ENCODE peak calls at places on chromosomes 12 and 14, in four cellular contexts. One of them, this sample, is unnamed.

GRCh38 chr12:59972941-59973340 is 377.1 kb downstream of the SLC16A7 start:
- DNase-seq in right cardiac atrium: no peak
- DNase-seq in CD8-positive, alpha-beta T cell: no peak
- DNase-seq in choroid plexus epithelial cell: peak
- DNase-seq in this sample: peak

GRCh38 chr12:124640096-124640495 is 72.7 kb upstream of the NCOR2 start:
- DNase-seq in choroid plexus epithelial cell: no peak
- DNase-seq in CD8-positive, alpha-beta T cell: no peak
- DNase-seq in right cardiac atrium: peak
- DNase-seq in this sample: no peak

GRCh38 chr12:131088701-131089525 is 135.2 kb downstream of the ADGRD1 start:
- DNase-seq in CD8-positive, alpha-beta T cell: no peak
- DNase-seq in right cardiac atrium: no peak
- DNase-seq in choroid plexus epithelial cell: no peak
- DNase-seq in this sample: peak

GRCh38 chr14:94542111-94542810 is 19.0 kb upstream of the SERPINA4 start:
- DNase-seq in choroid plexus epithelial cell: peak
- DNase-seq in CD8-positive, alpha-beta T cell: no peak
- DNase-seq in right cardiac atrium: no peak
- DNase-seq in this sample: no peak

GRCh38 chr12:66751432-66752113 is 72.7 kb upstream of the GRIP1 start:
- DNase-seq in right cardiac atrium: no peak
- DNase-seq in CD8-positive, alpha-beta T cell: no peak
- DNase-seq in choroid plexus epithelial cell: no peak
- DNase-seq in this sample: no peak

GRCh38 chr12:101829639-101830390 is 944 bp downstream of the GNPTAB start:
- DNase-seq in CD8-positive, alpha-beta T cell: no peak
- DNase-seq in right cardiac atrium: no peak
- DNase-seq in choroid plexus epithelial cell: peak
- DNase-seq in this sample: no peak

GRCh38 chr14:45658226-45658916 is 405.4 kb upstream of the MIS18BP1 start:
- DNase-seq in right cardiac atrium: no peak
- DNase-seq in CD8-positive, alpha-beta T cell: no peak
- DNase-seq in choroid plexus epithelial cell: no peak
- DNase-seq in this sample: no peak

GRCh38 chr14:80973918-80974317 is 18.5 kb downstream of the TSHR start:
- DNase-seq in CD8-positive, alpha-beta T cell: no peak
- DNase-seq in right cardiac atrium: no peak
- DNase-seq in choroid plexus epithelial cell: no peak
- DNase-seq in this sample: no peak

GRCh38 chr12:80101126-80101525 is 1.8 kb downstream of the OTOGL start:
- DNase-seq in choroid plexus epithelial cell: peak
- DNase-seq in right cardiac atrium: no peak
- DNase-seq in CD8-positive, alpha-beta T cell: no peak
- DNase-seq in this sample: no peak

GRCh38 chr12:69415471-69416275 is 54.5 kb upstream of the FRS2 start:
- DNase-seq in right cardiac atrium: peak
- DNase-seq in CD8-positive, alpha-beta T cell: no peak
- DNase-seq in choroid plexus epithelial cell: peak
- DNase-seq in this sample: peak

GRCh38 chr12:90028620-90029051 is 320.0 kb upstream of the ATP2B1 start:
- DNase-seq in CD8-positive, alpha-beta T cell: no peak
- DNase-seq in right cardiac atrium: no peak
- DNase-seq in choroid plexus epithelial cell: peak
- DNase-seq in this sample: no peak

GRCh38 chr14:51428981-51429380 is 188.9 kb downstream of the TMX1 start:
- DNase-seq in right cardiac atrium: no peak
- DNase-seq in CD8-positive, alpha-beta T cell: no peak
- DNase-seq in choroid plexus epithelial cell: no peak
- DNase-seq in this sample: no peak

GRCh38 chr12:112112423-112113132 is 4.0 kb upstream of the NAA25 start:
- DNase-seq in choroid plexus epithelial cell: no peak
- DNase-seq in CD8-positive, alpha-beta T cell: no peak
- DNase-seq in right cardiac atrium: no peak
- DNase-seq in this sample: no peak

GRCh38 chr12:46265734-46266133 is 3.1 kb downstream of the SLC38A1 start:
- DNase-seq in right cardiac atrium: no peak
- DNase-seq in choroid plexus epithelial cell: no peak
- DNase-seq in CD8-positive, alpha-beta T cell: no peak
- DNase-seq in this sample: no peak

GRCh38 chr12:1575799-1576401 is 18.5 kb downstream of the FBXL14 start:
- DNase-seq in CD8-positive, alpha-beta T cell: no peak
- DNase-seq in choroid plexus epithelial cell: peak
- DNase-seq in right cardiac atrium: no peak
- DNase-seq in this sample: no peak

GRCh38 chr14:106564058-106564643 is 1037.8 kb downstream of the TMEM121 start:
- DNase-seq in choroid plexus epithelial cell: no peak
- DNase-seq in CD8-positive, alpha-beta T cell: peak
- DNase-seq in right cardiac atrium: no peak
- DNase-seq in this sample: peak

GRCh38 chr12:26845057-26845666 is 12.2 kb upstream of the ITPR2 start:
- DNase-seq in right cardiac atrium: peak
- DNase-seq in CD8-positive, alpha-beta T cell: peak
- DNase-seq in choroid plexus epithelial cell: peak
- DNase-seq in this sample: peak

GRCh38 chr12:3015356-3015755 is 56.2 kb downstream of the TEAD4 start:
- DNase-seq in choroid plexus epithelial cell: no peak
- DNase-seq in CD8-positive, alpha-beta T cell: no peak
- DNase-seq in right cardiac atrium: peak
- DNase-seq in this sample: no peak

GRCh38 chr14:58426819-58427288 is 477 bp downstream of the TIMM9 start:
- DNase-seq in choroid plexus epithelial cell: peak
- DNase-seq in CD8-positive, alpha-beta T cell: peak
- DNase-seq in right cardiac atrium: peak
- DNase-seq in this sample: peak

GRCh38 chr12:53221203-53222076 is 10.6 kb downstream of the RARG start:
- DNase-seq in choroid plexus epithelial cell: peak
- DNase-seq in right cardiac atrium: peak
- DNase-seq in CD8-positive, alpha-beta T cell: peak
- DNase-seq in this sample: peak

GRCh38 chr12:57165741-57166140 is 18.3 kb upstream of the LRP1-AS start:
- DNase-seq in choroid plexus epithelial cell: no peak
- DNase-seq in right cardiac atrium: peak
- DNase-seq in CD8-positive, alpha-beta T cell: no peak
- DNase-seq in this sample: no peak

GRCh38 chr12:3107071-3107583 is 29.9 kb downstream of the TSPAN9 start:
- DNase-seq in CD8-positive, alpha-beta T cell: no peak
- DNase-seq in right cardiac atrium: no peak
- DNase-seq in choroid plexus epithelial cell: peak
- DNase-seq in this sample: no peak

GRCh38 chr12:132474237-132474741 is 15.7 kb upstream of the FBRSL1 start:
- DNase-seq in CD8-positive, alpha-beta T cell: no peak
- DNase-seq in right cardiac atrium: peak
- DNase-seq in choroid plexus epithelial cell: no peak
- DNase-seq in this sample: no peak

GRCh38 chr12:171743-172705 is 41.9 kb downstream of the SLC6A12 start:
- DNase-seq in CD8-positive, alpha-beta T cell: no peak
- DNase-seq in right cardiac atrium: no peak
- DNase-seq in choroid plexus epithelial cell: no peak
- DNase-seq in this sample: no peak
- H3K4me3 ChIP-seq in CD8-positive, alpha-beta T cell: no peak
- H3K4me3 ChIP-seq in right cardiac atrium: no peak
- H3K4me3 ChIP-seq in choroid plexus epithelial cell: no peak
- H3K4me3 ChIP-seq in this sample: no peak

GRCh38 chr14:20686386-20687143 is 2.0 kb upstream of the ANG start:
- DNase-seq in CD8-positive, alpha-beta T cell: no peak
- DNase-seq in choroid plexus epithelial cell: no peak
- DNase-seq in right cardiac atrium: no peak
- DNase-seq in this sample: peak
- H3K4me3 ChIP-seq in CD8-positive, alpha-beta T cell: no peak
- H3K4me3 ChIP-seq in choroid plexus epithelial cell: no peak
- H3K4me3 ChIP-seq in right cardiac atrium: peak
- H3K4me3 ChIP-seq in this sample: peak

DNA sequence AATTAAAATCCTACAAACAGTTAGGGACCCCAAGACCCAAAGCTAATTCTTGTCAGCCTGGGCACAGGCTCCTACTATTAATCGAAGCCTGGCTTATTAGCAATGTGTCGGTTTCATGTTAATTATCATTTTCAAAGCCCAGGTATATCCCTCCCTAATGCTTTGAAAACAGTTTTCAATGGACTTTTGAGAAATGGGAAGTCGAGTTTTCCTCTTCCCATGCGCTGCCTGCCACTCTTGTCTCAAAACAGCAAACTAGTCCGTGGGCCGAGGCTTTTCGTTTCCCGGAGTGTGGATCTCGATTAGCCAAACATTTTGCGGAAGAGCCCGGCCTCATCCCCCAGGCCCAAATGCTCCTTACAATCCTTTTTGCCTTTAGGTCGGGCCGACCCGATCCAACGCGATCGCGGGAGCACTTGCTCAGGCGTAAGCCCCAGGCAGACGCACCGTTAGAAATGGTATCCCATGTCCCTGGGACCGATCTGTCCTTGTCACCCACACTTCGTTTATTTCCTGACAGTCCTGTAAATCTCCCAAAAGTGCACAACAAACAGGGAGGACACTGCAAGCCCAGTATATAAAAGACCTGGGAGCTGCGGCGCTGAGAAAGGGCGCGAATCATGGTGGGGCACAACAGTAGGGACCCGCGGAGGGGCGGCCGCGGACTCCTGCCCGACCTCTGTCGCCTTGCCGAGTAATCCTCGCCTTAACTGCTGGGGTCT is 1.5 kb downstream of the SIX6 start:
- DNase-seq in right cardiac atrium: no peak
- DNase-seq in choroid plexus epithelial cell: no peak
- DNase-seq in CD8-positive, alpha-beta T cell: no peak
- DNase-seq in this sample: no peak
- H3K4me3 ChIP-seq in right cardiac atrium: peak
- H3K4me3 ChIP-seq in choroid plexus epithelial cell: no peak
- H3K4me3 ChIP-seq in CD8-positive, alpha-beta T cell: no peak
- H3K4me3 ChIP-seq in this sample: no peak

GRCh38 chr14:89025581-89026236 is 201.3 kb downstream of the TTC8 start:
- DNase-seq in right cardiac atrium: no peak
- DNase-seq in CD8-positive, alpha-beta T cell: no peak
- DNase-seq in choroid plexus epithelial cell: no peak
- DNase-seq in this sample: no peak
- H3K4me3 ChIP-seq in right cardiac atrium: no peak
- H3K4me3 ChIP-seq in CD8-positive, alpha-beta T cell: no peak
- H3K4me3 ChIP-seq in choroid plexus epithelial cell: no peak
- H3K4me3 ChIP-seq in this sample: no peak

DNA sequence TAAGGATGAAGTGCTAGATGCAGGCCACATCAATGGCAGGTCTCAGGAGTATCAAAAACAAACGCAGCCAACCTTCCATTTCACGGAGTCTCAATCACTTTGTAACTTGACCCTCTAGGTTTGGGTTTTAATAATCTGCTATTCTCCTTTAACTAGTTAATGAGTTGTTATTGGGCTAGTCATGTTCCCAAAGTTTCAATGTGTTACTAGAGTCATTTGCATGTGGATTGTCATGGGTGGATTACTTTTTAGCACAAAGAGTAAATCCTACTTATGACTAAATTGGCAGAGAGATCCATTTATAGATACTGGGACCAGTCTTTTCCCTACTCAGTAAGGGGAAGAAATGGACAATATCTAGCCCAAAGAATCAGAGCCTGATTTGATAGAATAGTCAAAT is 151.0 kb downstream of the BCAT1 start:
- DNase-seq in CD8-positive, alpha-beta T cell: no peak
- DNase-seq in right cardiac atrium: no peak
- DNase-seq in choroid plexus epithelial cell: no peak
- DNase-seq in this sample: no peak
- H3K4me3 ChIP-seq in CD8-positive, alpha-beta T cell: no peak
- H3K4me3 ChIP-seq in right cardiac atrium: no peak
- H3K4me3 ChIP-seq in choroid plexus epithelial cell: no peak
- H3K4me3 ChIP-seq in this sample: no peak

DNA sequence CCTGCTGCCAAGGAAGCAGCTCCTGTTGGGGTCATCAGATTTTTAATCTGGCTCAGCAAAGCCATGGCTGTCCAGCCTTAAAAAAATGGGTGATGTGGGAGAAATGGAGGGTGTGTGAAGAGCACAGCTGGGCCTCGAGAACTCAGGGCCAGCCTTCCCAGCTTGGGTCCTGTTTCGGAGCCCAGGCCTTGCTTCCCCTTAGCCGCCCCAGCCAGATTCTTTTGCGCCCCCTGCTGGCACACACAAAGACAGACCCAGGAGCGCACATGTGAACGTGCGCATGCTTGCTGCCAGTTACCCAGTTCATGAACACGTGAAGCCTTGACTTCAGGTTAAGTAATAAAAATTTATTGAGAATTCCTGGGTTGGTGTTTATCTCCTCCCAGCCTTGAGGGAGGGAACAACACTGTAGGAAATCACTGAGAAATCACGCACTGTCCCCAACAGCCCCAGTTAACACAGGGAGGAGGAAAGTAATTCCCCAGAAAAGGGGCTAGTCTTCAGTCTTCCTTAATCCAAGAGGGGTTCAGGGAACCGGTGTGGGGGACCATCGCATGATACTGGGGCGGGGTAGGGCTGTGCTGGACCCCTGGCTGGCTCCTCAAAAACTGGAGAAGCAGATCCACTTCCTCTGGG is 5.3 kb downstream of the PHB2 start:
- DNase-seq in right cardiac atrium: peak
- DNase-seq in choroid plexus epithelial cell: peak
- DNase-seq in CD8-positive, alpha-beta T cell: peak
- DNase-seq in this sample: peak
- H3K4me3 ChIP-seq in right cardiac atrium: no peak
- H3K4me3 ChIP-seq in choroid plexus epithelial cell: no peak
- H3K4me3 ChIP-seq in CD8-positive, alpha-beta T cell: no peak
- H3K4me3 ChIP-seq in this sample: peak

GRCh38 chr12:119693006-119693405 is 25.1 kb downstream of the PRKAB1 start:
- DNase-seq in right cardiac atrium: no peak
- DNase-seq in CD8-positive, alpha-beta T cell: no peak
- DNase-seq in choroid plexus epithelial cell: no peak
- DNase-seq in this sample: no peak

GRCh38 chr12:119692410-119692809 is 24.5 kb downstream of the PRKAB1 start:
- DNase-seq in right cardiac atrium: no peak
- DNase-seq in CD8-positive, alpha-beta T cell: no peak
- DNase-seq in choroid plexus epithelial cell: no peak
- DNase-seq in this sample: no peak

GRCh38 chr12:119693511-119693910 is 25.6 kb downstream of the PRKAB1 start:
- DNase-seq in choroid plexus epithelial cell: no peak
- DNase-seq in CD8-positive, alpha-beta T cell: no peak
- DNase-seq in right cardiac atrium: no peak
- DNase-seq in this sample: no peak

GRCh38 chr12:119689935-119690500 is 22.1 kb downstream of the PRKAB1 start:
- DNase-seq in right cardiac atrium: no peak
- DNase-seq in choroid plexus epithelial cell: no peak
- DNase-seq in CD8-positive, alpha-beta T cell: no peak
- DNase-seq in this sample: no peak

GRCh38 chr12:119691202-119691846 is 23.4 kb downstream of the PRKAB1 start:
- DNase-seq in right cardiac atrium: no peak
- DNase-seq in CD8-positive, alpha-beta T cell: no peak
- DNase-seq in choroid plexus epithelial cell: no peak
- DNase-seq in this sample: no peak
- H3K4me3 ChIP-seq in right cardiac atrium: no peak
- H3K4me3 ChIP-seq in CD8-positive, alpha-beta T cell: no peak
- H3K4me3 ChIP-seq in choroid plexus epithelial cell: no peak
- H3K4me3 ChIP-seq in this sample: no peak

GRCh38 chr14:75254901-75255300 is 23.7 kb upstream of the FOS start:
- DNase-seq in choroid plexus epithelial cell: no peak
- DNase-seq in right cardiac atrium: no peak
- DNase-seq in CD8-positive, alpha-beta T cell: no peak
- DNase-seq in this sample: no peak
- H3K4me3 ChIP-seq in choroid plexus epithelial cell: no peak
- H3K4me3 ChIP-seq in right cardiac atrium: no peak
- H3K4me3 ChIP-seq in CD8-positive, alpha-beta T cell: no peak
- H3K4me3 ChIP-seq in this sample: no peak

GRCh38 chr14:24187538-24187915 is 1.1 kb downstream of the IPO4 start:
- DNase-seq in CD8-positive, alpha-beta T cell: no peak
- DNase-seq in right cardiac atrium: peak
- DNase-seq in choroid plexus epithelial cell: no peak
- DNase-seq in this sample: no peak
- H3K4me3 ChIP-seq in CD8-positive, alpha-beta T cell: peak
- H3K4me3 ChIP-seq in right cardiac atrium: no peak
- H3K4me3 ChIP-seq in choroid plexus epithelial cell: peak
- H3K4me3 ChIP-seq in this sample: peak

GRCh38 chr14:71410578-71411279 is 503.5 kb downstream of the PCNX1 start:
- DNase-seq in choroid plexus epithelial cell: peak
- DNase-seq in CD8-positive, alpha-beta T cell: no peak
- DNase-seq in right cardiac atrium: no peak
- DNase-seq in this sample: no peak
- H3K4me3 ChIP-seq in choroid plexus epithelial cell: no peak
- H3K4me3 ChIP-seq in CD8-positive, alpha-beta T cell: no peak
- H3K4me3 ChIP-seq in right cardiac atrium: no peak
- H3K4me3 ChIP-seq in this sample: no peak

This sample was measured in Caco-2.